ENCODE peak calls at places on chromosomes 5 and 9, in five cellular contexts. K, I, O, Q and Z are unnamed samples.
A peak's percentile ranks its signal among the peaks of the same experiment; 100 is the strongest.

GRCh38 chr9:26744362-26744965 is 148.1 kb downstream of the CAAP1 start:
- DNase-seq in I (no peak), Q (no peak), K (no peak), O (no peak), Z (peak; percentile 47)

GRCh38 chr9:89445801-89446228 is 52.1 kb downstream of the SEMA4D start:
- DNase-seq in K (no peak), Q (no peak), I (no peak), O (no peak), Z (no peak)

GRCh38 chr9:126317513-126317912 is 9.1 kb upstream of the MVB12B start:
- DNase-seq in O (no peak), Q (no peak), I (no peak), K (no peak), Z (no peak)

GRCh38 chr5:175131432-175131831 is 312.6 kb downstream of the DRD1 start:
- DNase-seq in I (no peak), Q (peak; percentile 33), O (peak; percentile 27), K (peak; percentile 56), Z (no peak)

GRCh38 chr5:126395627-126396026 is 27.6 kb upstream of the GRAMD2B start:
- DNase-seq in Q (no peak), I (no peak), K (no peak), O (no peak), Z (no peak)

GRCh38 chr9:96258967-96259366 is 43.0 kb downstream of the HSD17B3 start:
- DNase-seq in Q (no peak), I (no peak), K (peak; percentile 85), O (no peak), Z (no peak)

GRCh38 chr5:136892026-136892425 is 526.7 kb upstream of the TRPC7 start:
- DNase-seq in O (no peak), I (no peak), K (no peak), Q (no peak), Z (no peak)

GRCh38 chr5:157516016-157516415 is 56.0 kb downstream of the NIPAL4 start:
- DNase-seq in Q (no peak), K (no peak), I (no peak), O (no peak), Z (peak; percentile 91)

GRCh38 chr9:92071634-92072033 is 43.6 kb downstream of the SPTLC1 start:
- DNase-seq in I (no peak), K (no peak), Q (no peak), O (no peak), Z (no peak)

GRCh38 chr5:73112359-73112758 is 8.0 kb upstream of the TMEM171 start:
- DNase-seq in I (no peak), K (no peak), O (no peak), Q (no peak), Z (no peak)

GRCh38 chr5:2864515-2864914 is 113.0 kb upstream of the IRX2 start:
- DNase-seq in O (no peak), Q (no peak), I (no peak), K (peak; percentile 49), Z (no peak)

GRCh38 chr5:41156739-41157138 is 56.6 kb downstream of the C6 start:
- DNase-seq in K (no peak), O (no peak), Q (no peak), I (no peak), Z (no peak)

GRCh38 chr9:94743035-94743954 is 16.8 kb downstream of the AOPEP start:
- DNase-seq in K (no peak), I (no peak), Q (no peak), O (peak; percentile 58), Z (peak; percentile 13)

GRCh38 chr5:1245901-1246576 is 20.9 kb downstream of the SLC6A18 start:
- DNase-seq in O (no peak), Q (no peak), K (peak; percentile 40), I (no peak), Z (no peak)

GRCh38 chr9:9942764-9943424 is 669.9 kb downstream of the PTPRD start:
- DNase-seq in O (peak; percentile 60), Q (peak; percentile 70), K (peak; percentile 80), I (peak; percentile 73), Z (peak; percentile 64)

GRCh38 chr9:37215456-37216229 is 95.3 kb downstream of the ZCCHC7 start:
- DNase-seq in Q (no peak), O (no peak), I (no peak), K (no peak), Z (no peak)

GRCh38 chr5:159096555-159097460 is 2.9 kb downstream of the EBF1 start:
- DNase-seq in O (no peak), K (peak; percentile 33), I (peak; percentile 38), Q (no peak), Z (no peak)

GRCh38 chr5:159741829-159742228 is 174.5 kb upstream of the ADRA1B start:
- DNase-seq in K (no peak), O (no peak), I (no peak), Q (no peak), Z (no peak)

GRCh38 chr9:118640836-118641557 is 728.2 kb downstream of the BRINP1 start:
- DNase-seq in O (no peak), Q (no peak), K (no peak), I (no peak), Z (no peak)

GRCh38 chr5:57324888-57325287 is 151.0 kb downstream of the GPBP1 start:
- DNase-seq in O (no peak), Q (no peak), I (no peak), K (no peak), Z (no peak)

GRCh38 chr5:88829053-88829452 is 53.9 kb downstream of the MEF2C start:
- DNase-seq in K (no peak), O (no peak), Q (no peak), I (no peak), Z (no peak)

GRCh38 chr9:33229359-33230120 is 10.4 kb upstream of the SPINK4 start:
- DNase-seq in K (peak; percentile 46), I (no peak), O (peak; percentile 90), Q (no peak), Z (no peak)

GRCh38 chr5:31144364-31144763 is 49.1 kb upstream of the CDH6 start:
- DNase-seq in Q (no peak), O (no peak), K (no peak), I (no peak), Z (no peak)

GRCh38 chr5:144307726-144308125 is 137.1 kb downstream of the KCTD16 start:
- DNase-seq in K (no peak), Q (no peak), I (no peak), O (no peak), Z (no peak)

GRCh38 chr9:123167474-123167873 is 100.9 kb downstream of the STRBP start:
- DNase-seq in I (no peak), Q (no peak), O (no peak), K (no peak), Z (no peak)

GRCh38 chr9:123168526-123168925 is 99.9 kb downstream of the STRBP start:
- DNase-seq in O (no peak), Q (no peak), I (no peak), K (no peak), Z (no peak)

GRCh38 chr9:123174079-123174478 is 94.3 kb downstream of the STRBP start:
- DNase-seq in K (no peak), Q (no peak), O (no peak), I (no peak), Z (no peak)

GRCh38 chr9:123165813-123166212 is 102.6 kb downstream of the STRBP start:
- DNase-seq in K (no peak), Q (no peak), O (no peak), I (no peak), Z (no peak)

DNA sequence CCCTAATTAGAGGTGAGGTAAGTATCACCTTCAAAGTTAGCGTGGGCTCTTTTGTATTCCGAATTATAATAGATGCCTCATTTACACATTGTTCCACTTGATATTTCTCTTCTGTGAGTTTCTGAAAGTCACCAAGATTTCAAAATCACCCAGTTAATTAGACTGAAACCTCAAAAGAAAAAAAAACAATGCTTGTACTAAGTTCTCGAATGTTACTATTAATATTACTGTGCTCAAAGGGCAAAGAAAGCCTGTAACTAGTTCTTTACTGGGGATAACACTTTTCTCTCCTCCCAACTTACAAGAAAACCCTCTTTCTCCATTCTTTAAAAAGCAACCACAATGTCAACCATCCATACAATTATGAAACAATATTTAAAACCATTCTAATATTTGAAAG is 98.5 kb downstream of the STRBP start:
- DNase-seq in K (no peak), I (no peak), O (no peak), Q (no peak), Z (no peak)
- H2BK12ac ChIP-seq in K (no peak overlapping the region), I (no peak overlapping the region), O (no peak overlapping the region), Q (no peak overlapping the region), Z (no peak overlapping the region)

GRCh38 chr9:85515021-85515420 is 226.7 kb downstream of the AGTPBP1 start:
- DNase-seq in K (no peak), Q (no peak), O (peak; percentile 41), I (no peak), Z (no peak)

GRCh38 chr9:85516976-85517637 is 224.6 kb downstream of the AGTPBP1 start:
- DNase-seq in K (no peak), Q (no peak), O (peak; percentile 88), I (no peak), Z (no peak)

GRCh38 chr9:85510830-85511504 is 230.8 kb downstream of the AGTPBP1 start:
- DNase-seq in K (no peak), Q (no peak), O (peak; percentile 77), I (no peak), Z (no peak)

GRCh38 chr9:85511746-85512145 is 230.0 kb downstream of the AGTPBP1 start:
- DNase-seq in K (no peak), I (no peak), O (no peak), Q (no peak), Z (no peak)

DNA sequence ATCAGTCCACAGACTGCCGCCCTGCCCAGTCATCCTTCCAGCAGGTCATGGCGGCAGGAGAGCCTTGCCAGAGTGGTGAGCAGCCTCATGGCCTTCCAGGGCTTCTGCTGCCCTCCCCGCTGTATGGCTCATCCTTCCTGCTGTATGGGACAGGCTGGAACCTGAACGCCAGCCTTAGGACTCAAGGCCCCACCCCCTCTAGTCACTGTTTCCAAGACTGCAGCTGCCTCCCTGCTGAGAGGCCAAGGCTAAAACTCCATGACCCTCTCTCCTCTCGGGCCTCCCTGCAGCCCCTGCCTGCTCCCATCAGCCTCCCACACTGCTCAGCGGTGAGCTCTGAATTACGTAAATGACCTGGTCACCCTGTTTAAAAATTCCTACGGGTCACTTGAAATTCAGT is 227.5 kb downstream of the AGTPBP1 start:
- DNase-seq in K (no peak), O (peak; percentile 41), Q (no peak), I (no peak), Z (no peak)
- H2BK12ac ChIP-seq in K (no peak overlapping the region), O (no peak overlapping the region), Q (no peak overlapping the region), I (no peak overlapping the region), Z (no peak overlapping the region)

DNA sequence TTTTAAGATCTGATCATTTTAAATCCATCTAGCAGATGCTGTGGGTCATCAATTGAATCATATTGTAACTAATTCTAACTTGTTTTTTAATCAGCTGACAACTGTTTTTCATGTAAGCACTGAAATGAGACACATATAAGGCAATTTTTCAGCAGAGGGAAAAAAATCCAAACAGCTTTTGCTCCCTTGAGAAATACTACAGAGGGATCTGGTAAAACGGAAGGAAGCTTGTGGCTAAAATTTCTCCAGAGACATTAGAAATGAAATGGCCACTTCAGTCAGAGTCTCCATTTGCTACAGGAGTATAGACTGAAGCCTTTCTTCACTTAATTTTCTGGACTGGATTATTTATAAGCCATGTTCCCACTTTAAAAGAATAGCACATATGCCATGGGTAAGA is 385.9 kb downstream of the MAN2A1 start:
- DNase-seq in I (no peak), Q (no peak), O (no peak), K (no peak), Z (no peak)
- H2BK12ac ChIP-seq in I (no peak overlapping the region), Q (no peak overlapping the region), O (no peak overlapping the region), K (no peak overlapping the region), Z (no peak overlapping the region)

DNA sequence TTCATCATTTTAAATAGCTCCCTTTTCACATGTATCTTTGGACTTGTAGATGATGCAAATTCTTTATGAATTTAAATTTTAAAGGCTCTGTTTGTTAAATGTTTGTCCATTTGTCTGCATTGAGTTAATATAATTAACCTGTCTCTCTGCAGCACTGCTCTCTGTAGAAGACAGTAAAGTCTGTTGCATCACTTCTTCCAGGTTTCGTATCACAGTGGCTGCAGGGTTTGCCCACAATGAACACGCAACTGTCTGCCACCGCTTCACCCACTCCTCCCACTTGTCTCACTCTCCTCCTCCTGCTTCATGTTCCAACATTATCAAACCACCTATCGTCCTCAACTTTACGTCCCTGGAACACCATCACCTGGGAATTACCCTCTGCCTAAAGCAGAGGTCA is 231.3 kb upstream of the SLC30A5 start:
- DNase-seq in O (no peak), Q (no peak), I (no peak), K (no peak), Z (no peak)
- H2BK12ac ChIP-seq in O (no peak overlapping the region), Q (peak overlapping the region; percentile 43), I (no peak overlapping the region), K (no peak overlapping the region), Z (no peak overlapping the region)